ENCODE peak calls at places on chromosomes 16 and 17, in seven cellular contexts. P is AG04450, E is AG10803, A is H9, G is cardiac muscle cell, O is sigmoid colon, F is fibroblast of mammary gland. R is an unnamed sample.

GRCh38 chr17:7466318-7466643 is 13.2 kb downstream of the ZBTB4 start:
- DNase-seq in P (no peak), E (no peak), A (no peak), G (no peak), O (no peak), F (no peak), R (no peak)

GRCh38 chr16:15636392-15636873 is 6.5 kb downstream of the MARF1 start:
- DNase-seq in P (no peak), E (no peak), A (no peak), G (no peak), O (no peak), F (no peak), R (no peak)

GRCh38 chr16:66188786-66189725 is 177.4 kb upstream of the CDH5 start:
- DNase-seq in P (peak; percentile 63), E (peak; percentile 58), A (no peak), G (no peak), O (no peak), F (peak; percentile 81), R (peak; percentile 49)

GRCh38 chr17:53996896-53997295 is 174.2 kb downstream of the KIF2B start:
- DNase-seq in P (no peak), E (no peak), A (no peak), G (no peak), O (no peak), F (no peak), R (no peak)

GRCh38 chr17:39527220-39527813 is 66.0 kb downstream of the CDK12 start:
- DNase-seq in P (no peak), E (peak; percentile 16), A (no peak), G (peak; percentile 17), O (no peak), F (peak; percentile 10), R (no peak)

GRCh38 chr16:14196539-14196938 is 125.4 kb downstream of the MRTFB start:
- DNase-seq in P (no peak), E (no peak), A (no peak), G (no peak), O (no peak), F (no peak), R (no peak)

GRCh38 chr17:51846561-51846960 is 312.0 kb downstream of the CA10 start:
- DNase-seq in P (no peak), E (no peak), A (no peak), G (no peak), O (no peak), F (no peak), R (no peak)

GRCh38 chr16:85582177-85582888 is 30.8 kb upstream of the GSE1 start:
- DNase-seq in P (no peak), E (peak; percentile 53), A (no peak), G (no peak), O (no peak), F (no peak), R (no peak)

GRCh38 chr16:14015948-14016347 is 55.2 kb upstream of the MRTFB start:
- DNase-seq in P (peak; percentile 80), E (peak; percentile 89), A (no peak), G (no peak), O (peak; percentile 73), F (peak; percentile 97), R (no peak)

GRCh38 chr17:80729016-80729415 is 184.4 kb downstream of the RPTOR start:
- DNase-seq in P (no peak), E (no peak), A (no peak), G (no peak), O (no peak), F (no peak), R (no peak)

GRCh38 chr16:2933136-2933535 is 21.4 kb downstream of the FLYWCH1 start:
- DNase-seq in P (no peak), E (no peak), A (no peak), G (no peak), O (peak; percentile 62), F (no peak), R (no peak)

GRCh38 chr16:8155275-8155674 is 435.0 kb downstream of the TMEM114 start:
- DNase-seq in P (no peak), E (no peak), A (no peak), G (no peak), O (no peak), F (no peak), R (no peak)

GRCh38 chr17:57552114-57552601 is 192.9 kb downstream of the CCDC182 start:
- DNase-seq in P (no peak), E (no peak), A (peak; percentile 89), G (peak; percentile 48), O (no peak), F (peak; percentile 22), R (no peak)

GRCh38 chr16:24035127-24035842 is 199.5 kb downstream of the PRKCB start:
- DNase-seq in P (no peak), E (no peak), A (no peak), G (no peak), O (no peak), F (no peak), R (no peak)

GRCh38 chr16:89365044-89365467 is 125.3 kb downstream of the ANKRD11 start:
- DNase-seq in P (peak; percentile 45), E (peak; percentile 52), A (no peak), G (no peak), O (no peak), F (peak; percentile 91), R (no peak)

GRCh38 chr16:69087161-69087581 is 18.3 kb upstream of the HAS3 start:
- DNase-seq in P (no peak), E (no peak), A (no peak), G (no peak), O (no peak), F (no peak), R (no peak)

GRCh38 chr16:65779196-65779595 is 587.3 kb upstream of the CDH5 start:
- DNase-seq in P (no peak), E (no peak), A (no peak), G (no peak), O (no peak), F (no peak), R (no peak)

GRCh38 chr17:77285594-77286390 is 145.0 kb downstream of the SEC14L1 start:
- DNase-seq in P (peak; percentile 50), E (peak; percentile 93), A (no peak), G (no peak), O (peak; percentile 78), F (peak; percentile 88), R (no peak)

DNA sequence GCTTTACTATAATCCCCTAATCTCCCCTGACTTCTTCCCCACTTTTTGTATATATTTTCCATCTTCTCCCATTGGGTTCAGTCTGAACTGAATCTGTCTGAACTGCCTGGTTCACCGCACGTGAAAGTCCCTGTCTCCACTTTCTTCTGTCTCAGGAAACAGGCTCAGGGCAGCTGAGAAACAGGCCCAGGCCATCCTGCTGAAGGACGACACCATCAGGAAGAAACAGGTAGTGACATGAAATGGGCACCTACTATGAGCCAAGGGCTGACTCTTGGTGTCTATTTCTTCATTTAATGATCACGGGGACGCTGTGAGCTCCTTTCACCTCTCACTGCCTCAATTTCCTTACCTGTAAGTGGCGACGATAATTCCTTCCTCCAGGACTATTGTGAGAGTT is 90.5 kb upstream of the HSBP1 start:
- DNase-seq in P (no peak), E (no peak), A (peak; percentile 63), G (no peak), O (no peak), F (no peak), R (no peak)
- TF ChIP-seq CTCF in P (no peak), E (no peak), A (peak; percentile 77), G (no peak), O (no peak), F (no peak), R (no peak)

DNA sequence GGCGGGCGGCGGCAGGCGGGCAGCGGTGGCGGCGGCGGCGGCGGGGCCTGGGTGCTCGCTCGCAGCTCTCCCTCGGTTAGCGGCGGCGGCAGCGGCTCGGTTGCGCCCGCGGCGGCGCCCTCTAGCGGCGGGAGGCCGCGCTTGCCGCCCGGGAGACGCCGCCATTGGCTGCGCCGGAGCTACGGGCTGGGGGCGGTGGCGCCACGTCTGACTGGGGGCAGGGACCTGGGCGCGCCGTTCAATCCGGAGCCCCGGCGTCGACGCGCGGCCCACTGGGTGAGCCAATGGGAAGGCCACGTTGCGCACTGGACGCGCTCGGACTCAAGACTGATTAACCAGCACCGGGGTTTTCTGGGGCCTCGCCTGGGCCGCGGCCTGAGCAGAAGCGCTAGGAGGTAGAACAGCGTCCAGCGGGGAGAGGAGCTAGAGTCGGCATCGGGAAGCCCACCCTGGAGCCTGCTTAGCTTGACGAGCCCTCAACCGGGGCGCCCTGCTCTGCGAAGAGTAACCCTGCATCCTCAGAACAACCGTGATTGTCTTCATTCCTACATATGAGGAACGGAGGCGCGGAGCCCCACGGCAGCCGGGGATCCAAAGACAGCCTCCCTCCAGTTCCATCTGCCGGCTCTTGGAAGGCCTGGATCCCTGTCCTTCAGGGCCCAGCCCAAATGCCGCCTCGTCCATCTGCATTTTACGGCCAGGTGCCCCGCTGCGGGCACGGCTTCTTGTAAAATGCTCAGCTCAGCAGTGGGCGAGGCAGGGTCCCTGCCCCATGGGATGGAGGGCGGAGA is at the start of gene ZC3H7A:
- DNase-seq in P (peak; percentile 92), E (peak; percentile 97), A (peak; percentile 98), G (peak; percentile 99), O (peak; percentile 99), F (peak; percentile 96), R (peak; percentile 99)
- TF ChIP-seq CTCF in P (peak; percentile 44), E (no peak), A (peak; percentile 78), G (peak; percentile 35), O (peak; percentile 42), F (no peak), R (peak; percentile 85)

DNA sequence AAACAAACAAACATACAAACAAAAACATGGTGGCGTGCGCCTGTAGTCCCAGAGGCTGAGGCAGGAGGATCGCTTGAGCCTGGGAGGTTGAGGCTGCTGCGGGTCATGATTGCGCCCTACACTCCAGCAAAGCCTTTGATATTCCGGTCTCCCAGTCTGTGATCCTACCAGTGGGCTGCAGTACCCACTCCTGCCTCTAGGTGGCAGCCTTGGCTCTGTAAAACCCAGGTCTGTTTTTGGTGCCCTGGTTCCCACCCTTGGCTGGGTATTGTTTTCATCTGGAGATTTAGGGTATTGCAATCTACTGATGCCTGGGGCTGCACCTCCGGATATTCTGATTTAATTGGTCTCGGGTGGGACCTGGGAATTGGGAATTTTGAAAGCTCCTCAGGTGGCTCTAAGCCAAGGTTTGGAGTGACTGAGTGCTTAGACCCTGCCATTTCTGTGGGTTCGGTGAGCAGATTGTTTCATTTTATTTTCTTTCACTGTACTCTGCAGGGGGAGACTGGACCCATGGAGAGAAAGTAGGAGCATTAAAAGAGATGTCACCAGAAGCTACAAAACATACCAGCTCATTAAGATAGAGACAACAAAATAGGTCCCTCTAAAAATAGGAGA is 40.5 kb downstream of the MYH3 start:
- DNase-seq in P (peak; percentile 33), E (peak; percentile 74), A (peak; percentile 96), G (peak; percentile 85), O (peak; percentile 85), F (peak; percentile 79), R (peak; percentile 92)
- TF ChIP-seq CTCF in P (peak; percentile 99), E (peak; percentile 99), A (peak; percentile 99), G (peak; percentile 100), O (peak; percentile 96), F (peak; percentile 98), R (peak; percentile 97)

GRCh38 chr17:73196500-73196899 is 3.6 kb downstream of the COG1 start:
- DNase-seq in P (no peak), E (peak; percentile 37), A (peak; percentile 85), G (peak; percentile 57), O (peak; percentile 69), F (no peak), R (no peak)
- TF ChIP-seq CTCF in P (peak; percentile 7), E (peak; percentile 45), A (peak; percentile 52), G (peak; percentile 58), O (no peak), F (peak; percentile 7), R (peak; percentile 19)

R was measured in osteocyte.